ENCODE peak calls at places on chromosomes 12 and 14, in eight cellular contexts. One of them, this sample, is unnamed.

GRCh38 chr12:2941524-2941923 is 17.7 kb upstream of the TEAD4 start:
- DNase-seq in mesothelial cell of epicardium: no peak
- DNase-seq in progenitor cell of endocrine pancreas: no peak
- DNase-seq in left ventricle myocardium inferior: no peak
- DNase-seq in thoracic aorta: no peak
- DNase-seq in fibroblast of the aortic adventitia: no peak
- DNase-seq in A673: no peak
- DNase-seq in CD8-positive, alpha-beta T cell: no peak
- DNase-seq in this sample: no peak

GRCh38 chr12:103558879-103559278 is 28.2 kb upstream of the STAB2 start:
- DNase-seq in mesothelial cell of epicardium: no peak
- DNase-seq in progenitor cell of endocrine pancreas: no peak
- DNase-seq in left ventricle myocardium inferior: no peak
- DNase-seq in thoracic aorta: no peak
- DNase-seq in fibroblast of the aortic adventitia: no peak
- DNase-seq in A673: no peak
- DNase-seq in CD8-positive, alpha-beta T cell: no peak
- DNase-seq in this sample: no peak

GRCh38 chr12:107448198-107448597 is 237.4 kb upstream of the PWP1 start:
- DNase-seq in mesothelial cell of epicardium: no peak
- DNase-seq in progenitor cell of endocrine pancreas: no peak
- DNase-seq in left ventricle myocardium inferior: no peak
- DNase-seq in thoracic aorta: no peak
- DNase-seq in fibroblast of the aortic adventitia: peak; percentile 36
- DNase-seq in A673: peak; percentile 23
- DNase-seq in CD8-positive, alpha-beta T cell: no peak
- DNase-seq in this sample: no peak

GRCh38 chr14:96852823-96853422 is 55.7 kb downstream of the VRK1 start:
- DNase-seq in mesothelial cell of epicardium: no peak
- DNase-seq in progenitor cell of endocrine pancreas: no peak
- DNase-seq in left ventricle myocardium inferior: no peak
- DNase-seq in thoracic aorta: no peak
- DNase-seq in fibroblast of the aortic adventitia: peak; percentile 78
- DNase-seq in A673: peak; percentile 61
- DNase-seq in CD8-positive, alpha-beta T cell: no peak
- DNase-seq in this sample: no peak

GRCh38 chr14:49550284-49551184 is 35.6 kb downstream of the RPS29 start:
- DNase-seq in mesothelial cell of epicardium: no peak
- DNase-seq in progenitor cell of endocrine pancreas: no peak
- DNase-seq in left ventricle myocardium inferior: no peak
- DNase-seq in thoracic aorta: no peak
- DNase-seq in fibroblast of the aortic adventitia: peak; percentile 52
- DNase-seq in A673: peak; percentile 12
- DNase-seq in CD8-positive, alpha-beta T cell: no peak
- DNase-seq in this sample: no peak

GRCh38 chr14:72739446-72740405 is 154.2 kb downstream of the DPF3 start:
- DNase-seq in mesothelial cell of epicardium: peak; percentile 34
- DNase-seq in progenitor cell of endocrine pancreas: no peak
- DNase-seq in left ventricle myocardium inferior: no peak
- DNase-seq in thoracic aorta: no peak
- DNase-seq in fibroblast of the aortic adventitia: no peak
- DNase-seq in A673: no peak
- DNase-seq in CD8-positive, alpha-beta T cell: no peak
- DNase-seq in this sample: no peak

GRCh38 chr12:6372403-6373003 is 2.9 kb downstream of the SCNN1A start:
- DNase-seq in mesothelial cell of epicardium: no peak
- DNase-seq in progenitor cell of endocrine pancreas: no peak
- DNase-seq in left ventricle myocardium inferior: no peak
- DNase-seq in thoracic aorta: no peak
- DNase-seq in fibroblast of the aortic adventitia: peak; percentile 73
- DNase-seq in A673: peak; percentile 66
- DNase-seq in CD8-positive, alpha-beta T cell: no peak
- DNase-seq in this sample: no peak

GRCh38 chr12:599756-600155 is 63.5 kb downstream of the NINJ2 start:
- DNase-seq in mesothelial cell of epicardium: no peak
- DNase-seq in progenitor cell of endocrine pancreas: no peak
- DNase-seq in left ventricle myocardium inferior: no peak
- DNase-seq in thoracic aorta: no peak
- DNase-seq in fibroblast of the aortic adventitia: no peak
- DNase-seq in A673: no peak
- DNase-seq in CD8-positive, alpha-beta T cell: no peak
- DNase-seq in this sample: no peak

GRCh38 chr12:19245126-19245525 is 115.6 kb downstream of the PLEKHA5 start:
- DNase-seq in mesothelial cell of epicardium: no peak
- DNase-seq in progenitor cell of endocrine pancreas: no peak
- DNase-seq in left ventricle myocardium inferior: no peak
- DNase-seq in thoracic aorta: no peak
- DNase-seq in fibroblast of the aortic adventitia: no peak
- DNase-seq in A673: no peak
- DNase-seq in CD8-positive, alpha-beta T cell: no peak
- DNase-seq in this sample: no peak

GRCh38 chr12:96698521-96698920 is 208.5 kb upstream of the NEDD1 start:
- DNase-seq in mesothelial cell of epicardium: no peak
- DNase-seq in progenitor cell of endocrine pancreas: no peak
- DNase-seq in left ventricle myocardium inferior: no peak
- DNase-seq in thoracic aorta: no peak
- DNase-seq in fibroblast of the aortic adventitia: peak; percentile 30
- DNase-seq in A673: no peak
- DNase-seq in CD8-positive, alpha-beta T cell: no peak
- DNase-seq in this sample: no peak

GRCh38 chr14:53927171-53927570 is 29.5 kb downstream of the BMP4 start:
- DNase-seq in mesothelial cell of epicardium: no peak
- DNase-seq in progenitor cell of endocrine pancreas: no peak
- DNase-seq in left ventricle myocardium inferior: no peak
- DNase-seq in thoracic aorta: no peak
- DNase-seq in fibroblast of the aortic adventitia: no peak
- DNase-seq in A673: no peak
- DNase-seq in CD8-positive, alpha-beta T cell: no peak
- DNase-seq in this sample: no peak

GRCh38 chr12:107225626-107226025 is 132.3 kb upstream of the CRY1 start:
- DNase-seq in mesothelial cell of epicardium: no peak
- DNase-seq in progenitor cell of endocrine pancreas: no peak
- DNase-seq in left ventricle myocardium inferior: no peak
- DNase-seq in thoracic aorta: no peak
- DNase-seq in fibroblast of the aortic adventitia: peak; percentile 44
- DNase-seq in A673: no peak
- DNase-seq in CD8-positive, alpha-beta T cell: no peak
- DNase-seq in this sample: no peak

GRCh38 chr14:50262865-50263264 is 31.5 kb upstream of the SOS2 start:
- DNase-seq in mesothelial cell of epicardium: no peak
- DNase-seq in progenitor cell of endocrine pancreas: no peak
- DNase-seq in left ventricle myocardium inferior: no peak
- DNase-seq in thoracic aorta: no peak
- DNase-seq in fibroblast of the aortic adventitia: no peak
- DNase-seq in A673: no peak
- DNase-seq in CD8-positive, alpha-beta T cell: no peak
- DNase-seq in this sample: no peak

GRCh38 chr12:122142857-122143256 is 31.2 kb downstream of the IL31 start:
- DNase-seq in mesothelial cell of epicardium: no peak
- DNase-seq in progenitor cell of endocrine pancreas: no peak
- DNase-seq in left ventricle myocardium inferior: no peak
- DNase-seq in thoracic aorta: no peak
- DNase-seq in fibroblast of the aortic adventitia: no peak
- DNase-seq in A673: no peak
- DNase-seq in CD8-positive, alpha-beta T cell: no peak
- DNase-seq in this sample: no peak

GRCh38 chr14:99181804-99182520 is 90.0 kb downstream of the BCL11B start:
- DNase-seq in mesothelial cell of epicardium: no peak
- DNase-seq in progenitor cell of endocrine pancreas: no peak
- DNase-seq in left ventricle myocardium inferior: no peak
- DNase-seq in thoracic aorta: no peak
- DNase-seq in fibroblast of the aortic adventitia: no peak
- DNase-seq in A673: no peak
- DNase-seq in CD8-positive, alpha-beta T cell: no peak
- DNase-seq in this sample: no peak

GRCh38 chr12:85835417-85835809 is 796 bp downstream of the RASSF9 start:
- DNase-seq in mesothelial cell of epicardium: no peak
- DNase-seq in progenitor cell of endocrine pancreas: no peak
- DNase-seq in left ventricle myocardium inferior: no peak
- DNase-seq in thoracic aorta: no peak
- DNase-seq in fibroblast of the aortic adventitia: peak; percentile 78
- DNase-seq in A673: no peak
- DNase-seq in CD8-positive, alpha-beta T cell: no peak
- DNase-seq in this sample: no peak

GRCh38 chr14:90513151-90514014 is 116.6 kb downstream of the CALM1 start:
- DNase-seq in mesothelial cell of epicardium: no peak
- DNase-seq in progenitor cell of endocrine pancreas: peak; percentile 69
- DNase-seq in left ventricle myocardium inferior: peak; percentile 85
- DNase-seq in thoracic aorta: no peak
- DNase-seq in fibroblast of the aortic adventitia: peak; percentile 22
- DNase-seq in A673: no peak
- DNase-seq in CD8-positive, alpha-beta T cell: no peak
- DNase-seq in this sample: no peak

GRCh38 chr14:65866906-65867305 is 454.4 kb downstream of the FUT8 start:
- DNase-seq in mesothelial cell of epicardium: no peak
- DNase-seq in progenitor cell of endocrine pancreas: no peak
- DNase-seq in left ventricle myocardium inferior: no peak
- DNase-seq in thoracic aorta: no peak
- DNase-seq in fibroblast of the aortic adventitia: peak; percentile 19
- DNase-seq in A673: no peak
- DNase-seq in CD8-positive, alpha-beta T cell: no peak
- DNase-seq in this sample: no peak

GRCh38 chr12:92827836-92828431 is 101.2 kb downstream of the EEA1 start:
- DNase-seq in mesothelial cell of epicardium: no peak
- DNase-seq in progenitor cell of endocrine pancreas: no peak
- DNase-seq in left ventricle myocardium inferior: no peak
- DNase-seq in thoracic aorta: no peak
- DNase-seq in fibroblast of the aortic adventitia: peak; percentile 57
- DNase-seq in A673: peak; percentile 70
- DNase-seq in CD8-positive, alpha-beta T cell: no peak
- DNase-seq in this sample: no peak

GRCh38 chr12:49462103-49462739 is 76.6 kb upstream of the KCNH3 start:
- DNase-seq in mesothelial cell of epicardium: no peak
- DNase-seq in progenitor cell of endocrine pancreas: no peak
- DNase-seq in left ventricle myocardium inferior: peak; percentile 38
- DNase-seq in thoracic aorta: no peak
- DNase-seq in fibroblast of the aortic adventitia: no peak
- DNase-seq in A673: no peak
- DNase-seq in CD8-positive, alpha-beta T cell: no peak
- DNase-seq in this sample: no peak

GRCh38 chr14:72736348-72736747 is 157.6 kb downstream of the DPF3 start:
- DNase-seq in mesothelial cell of epicardium: no peak
- DNase-seq in progenitor cell of endocrine pancreas: no peak
- DNase-seq in left ventricle myocardium inferior: no peak
- DNase-seq in thoracic aorta: no peak
- DNase-seq in fibroblast of the aortic adventitia: peak; percentile 20
- DNase-seq in A673: no peak
- DNase-seq in CD8-positive, alpha-beta T cell: no peak
- DNase-seq in this sample: no peak

GRCh38 chr12:92297405-92297804 is 151.8 kb upstream of the BTG1 start:
- DNase-seq in mesothelial cell of epicardium: no peak
- DNase-seq in progenitor cell of endocrine pancreas: no peak
- DNase-seq in left ventricle myocardium inferior: no peak
- DNase-seq in thoracic aorta: no peak
- DNase-seq in fibroblast of the aortic adventitia: no peak
- DNase-seq in A673: peak; percentile 29
- DNase-seq in CD8-positive, alpha-beta T cell: no peak
- DNase-seq in this sample: no peak

GRCh38 chr14:42911642-42912041 is 1305.0 kb downstream of the LRFN5 start:
- DNase-seq in mesothelial cell of epicardium: no peak
- DNase-seq in progenitor cell of endocrine pancreas: no peak
- DNase-seq in left ventricle myocardium inferior: no peak
- DNase-seq in thoracic aorta: no peak
- DNase-seq in fibroblast of the aortic adventitia: peak; percentile 26
- DNase-seq in A673: peak; percentile 4
- DNase-seq in CD8-positive, alpha-beta T cell: no peak
- DNase-seq in this sample: no peak

DNA sequence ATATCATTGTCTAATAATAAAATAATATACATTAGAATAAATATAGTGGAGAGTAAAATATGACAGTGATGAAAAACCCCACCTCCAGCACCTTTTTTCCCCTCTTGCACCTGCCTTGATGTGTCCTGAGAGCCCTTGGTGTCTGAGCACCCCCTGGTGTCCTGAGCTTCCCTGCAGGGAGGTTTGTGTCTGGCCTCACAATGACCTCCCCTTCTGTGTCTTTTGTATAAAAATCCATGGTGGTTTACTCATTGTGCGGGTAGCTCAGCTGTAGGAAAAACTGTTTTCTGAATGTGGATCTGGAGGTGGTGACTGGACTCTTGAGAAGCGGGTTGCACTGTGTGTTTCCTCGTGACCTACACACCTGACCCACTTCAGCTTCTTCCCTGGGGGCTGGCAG is 636.9 kb downstream of the TMEM121 start:
- DNase-seq in mesothelial cell of epicardium: no peak
- DNase-seq in progenitor cell of endocrine pancreas: no peak
- DNase-seq in left ventricle myocardium inferior: no peak
- DNase-seq in thoracic aorta: no peak
- DNase-seq in fibroblast of the aortic adventitia: no peak
- DNase-seq in A673: no peak
- DNase-seq in CD8-positive, alpha-beta T cell: no peak
- DNase-seq in this sample: no peak
- TF ChIP-seq CTCF in mesothelial cell of epicardium: no peak
- TF ChIP-seq CTCF in progenitor cell of endocrine pancreas: no peak
- TF ChIP-seq CTCF in left ventricle myocardium inferior: no peak
- TF ChIP-seq CTCF in thoracic aorta: no peak
- TF ChIP-seq CTCF in fibroblast of the aortic adventitia: no peak
- TF ChIP-seq CTCF in A673: no peak
- TF ChIP-seq CTCF in CD8-positive, alpha-beta T cell: no peak
- TF ChIP-seq CTCF in this sample: no peak

GRCh38 chr12:65100140-65100539 is 21.0 kb downstream of the WIF1 start:
- DNase-seq in mesothelial cell of epicardium: no peak
- DNase-seq in progenitor cell of endocrine pancreas: no peak
- DNase-seq in left ventricle myocardium inferior: no peak
- DNase-seq in thoracic aorta: no peak
- DNase-seq in fibroblast of the aortic adventitia: no peak
- DNase-seq in A673: peak; percentile 17
- DNase-seq in CD8-positive, alpha-beta T cell: no peak
- DNase-seq in this sample: no peak
- TF ChIP-seq CTCF in mesothelial cell of epicardium: peak; percentile 35
- TF ChIP-seq CTCF in progenitor cell of endocrine pancreas: peak; percentile 50
- TF ChIP-seq CTCF in left ventricle myocardium inferior: no peak
- TF ChIP-seq CTCF in thoracic aorta: no peak
- TF ChIP-seq CTCF in fibroblast of the aortic adventitia: peak; percentile 17
- TF ChIP-seq CTCF in A673: peak; percentile 30
- TF ChIP-seq CTCF in CD8-positive, alpha-beta T cell: no peak
- TF ChIP-seq CTCF in this sample: no peak

GRCh38 chr14:104731249-104731924 is 7.4 kb downstream of the ADSS1 start:
- DNase-seq in mesothelial cell of epicardium: no peak
- DNase-seq in progenitor cell of endocrine pancreas: no peak
- DNase-seq in left ventricle myocardium inferior: no peak
- DNase-seq in thoracic aorta: no peak
- DNase-seq in fibroblast of the aortic adventitia: no peak
- DNase-seq in A673: no peak
- DNase-seq in CD8-positive, alpha-beta T cell: no peak
- DNase-seq in this sample: no peak
- TF ChIP-seq CTCF in mesothelial cell of epicardium: no peak
- TF ChIP-seq CTCF in progenitor cell of endocrine pancreas: peak; percentile 57
- TF ChIP-seq CTCF in left ventricle myocardium inferior: peak; percentile 43
- TF ChIP-seq CTCF in thoracic aorta: no peak
- TF ChIP-seq CTCF in fibroblast of the aortic adventitia: peak; percentile 32
- TF ChIP-seq CTCF in A673: peak; percentile 48
- TF ChIP-seq CTCF in CD8-positive, alpha-beta T cell: no peak
- TF ChIP-seq CTCF in this sample: no peak

DNA sequence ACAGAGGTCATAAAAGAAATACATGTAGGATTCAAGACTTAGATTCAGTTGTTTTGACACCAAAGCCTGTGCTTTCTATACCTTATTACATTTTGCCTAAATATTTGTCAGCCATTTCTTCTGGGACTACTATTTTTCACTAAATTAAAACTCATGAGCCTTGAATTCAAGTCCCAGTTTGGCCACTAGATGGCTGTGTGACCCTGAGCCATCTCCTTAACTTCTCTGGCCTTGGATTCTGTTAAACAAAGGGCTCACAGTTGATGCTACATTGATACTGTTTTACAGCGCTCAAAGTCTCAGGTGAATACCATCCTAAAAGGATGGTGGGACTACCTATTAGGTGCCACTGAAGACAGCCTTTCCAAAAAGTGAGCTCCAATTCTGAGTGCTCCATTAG is 39.6 kb upstream of the CCDC198 start:
- DNase-seq in mesothelial cell of epicardium: no peak
- DNase-seq in progenitor cell of endocrine pancreas: no peak
- DNase-seq in left ventricle myocardium inferior: no peak
- DNase-seq in thoracic aorta: no peak
- DNase-seq in fibroblast of the aortic adventitia: peak; percentile 42
- DNase-seq in A673: peak; percentile 72
- DNase-seq in CD8-positive, alpha-beta T cell: no peak
- DNase-seq in this sample: no peak
- TF ChIP-seq CTCF in mesothelial cell of epicardium: no peak
- TF ChIP-seq CTCF in progenitor cell of endocrine pancreas: peak; percentile 57
- TF ChIP-seq CTCF in left ventricle myocardium inferior: peak; percentile 43
- TF ChIP-seq CTCF in thoracic aorta: peak; percentile 44
- TF ChIP-seq CTCF in fibroblast of the aortic adventitia: peak; percentile 52
- TF ChIP-seq CTCF in A673: peak; percentile 64
- TF ChIP-seq CTCF in CD8-positive, alpha-beta T cell: no peak
- TF ChIP-seq CTCF in this sample: no peak